ENCODE peak calls at places on chromosome 10, in six cellular contexts. One of them, this sample, is unnamed.
A peak's percentile ranks its signal among the peaks of the same experiment; 100 is the strongest.

GRCh38 chr10:63429280-63429679 is 36.5 kb downstream of the JMJD1C start:
- DNase-seq in left ventricle myocardium inferior: no peak
- DNase-seq in aorta: no peak
- DNase-seq in choroid plexus epithelial cell: peak; percentile 54
- DNase-seq in AG04450: peak; percentile 18
- DNase-seq in body of pancreas: no peak
- DNase-seq in this sample: no peak

GRCh38 chr10:70765794-70766594 is 19.2 kb downstream of the TBATA start:
- DNase-seq in left ventricle myocardium inferior: no peak
- DNase-seq in aorta: no peak
- DNase-seq in choroid plexus epithelial cell: no peak
- DNase-seq in AG04450: no peak
- DNase-seq in body of pancreas: no peak
- DNase-seq in this sample: peak; percentile 12

GRCh38 chr10:133127291-133128125 is 32.5 kb upstream of the KNDC1 start:
- DNase-seq in left ventricle myocardium inferior: peak; percentile 9
- DNase-seq in aorta: peak; percentile 16
- DNase-seq in choroid plexus epithelial cell: no peak
- DNase-seq in AG04450: no peak
- DNase-seq in body of pancreas: no peak
- DNase-seq in this sample: peak; percentile 41

GRCh38 chr10:64486149-64486548 is 964.9 kb downstream of the REEP3 start:
- DNase-seq in left ventricle myocardium inferior: no peak
- DNase-seq in aorta: no peak
- DNase-seq in choroid plexus epithelial cell: peak; percentile 30
- DNase-seq in AG04450: peak; percentile 20
- DNase-seq in body of pancreas: no peak
- DNase-seq in this sample: no peak

GRCh38 chr10:72736176-72736795 is 44.3 kb downstream of the MCU start:
- DNase-seq in left ventricle myocardium inferior: no peak
- DNase-seq in aorta: no peak
- DNase-seq in choroid plexus epithelial cell: peak; percentile 79
- DNase-seq in AG04450: no peak
- DNase-seq in body of pancreas: peak; percentile 5
- DNase-seq in this sample: no peak

GRCh38 chr10:125152646-125153368 is 7.6 kb downstream of the CTBP2 start:
- DNase-seq in left ventricle myocardium inferior: peak; percentile 77
- DNase-seq in aorta: peak; percentile 67
- DNase-seq in choroid plexus epithelial cell: peak; percentile 40
- DNase-seq in AG04450: no peak
- DNase-seq in body of pancreas: peak; percentile 67
- DNase-seq in this sample: peak; percentile 82

GRCh38 chr10:86373251-86373650 is 6.7 kb upstream of the GRID1 start:
- DNase-seq in left ventricle myocardium inferior: no peak
- DNase-seq in aorta: peak; percentile 7
- DNase-seq in choroid plexus epithelial cell: no peak
- DNase-seq in AG04450: no peak
- DNase-seq in body of pancreas: no peak
- DNase-seq in this sample: no peak

GRCh38 chr10:62637249-62638061 is 167.1 kb upstream of the ADO start:
- DNase-seq in left ventricle myocardium inferior: no peak
- DNase-seq in aorta: no peak
- DNase-seq in choroid plexus epithelial cell: peak; percentile 70
- DNase-seq in AG04450: no peak
- DNase-seq in body of pancreas: peak; percentile 31
- DNase-seq in this sample: no peak

GRCh38 chr10:124745678-124746077 is 1.5 kb upstream of the FAM53B start:
- DNase-seq in left ventricle myocardium inferior: no peak
- DNase-seq in aorta: no peak
- DNase-seq in choroid plexus epithelial cell: peak; percentile 79
- DNase-seq in AG04450: no peak
- DNase-seq in body of pancreas: peak; percentile 32
- DNase-seq in this sample: no peak

GRCh38 chr10:124611738-124612137 is 132.4 kb downstream of the FAM53B start:
- DNase-seq in left ventricle myocardium inferior: no peak
- DNase-seq in aorta: peak; percentile 63
- DNase-seq in choroid plexus epithelial cell: no peak
- DNase-seq in AG04450: no peak
- DNase-seq in body of pancreas: peak; percentile 38
- DNase-seq in this sample: peak; percentile 78

GRCh38 chr10:124244256-124244877 is 151.0 kb upstream of the CHST15 start:
- DNase-seq in left ventricle myocardium inferior: no peak
- DNase-seq in aorta: no peak
- DNase-seq in choroid plexus epithelial cell: no peak
- DNase-seq in AG04450: no peak
- DNase-seq in body of pancreas: no peak
- DNase-seq in this sample: no peak

GRCh38 chr10:4431114-4431862 is 394.7 kb upstream of the AKR1E2 start:
- DNase-seq in left ventricle myocardium inferior: no peak
- DNase-seq in aorta: no peak
- DNase-seq in choroid plexus epithelial cell: peak; percentile 85
- DNase-seq in AG04450: peak; percentile 65
- DNase-seq in body of pancreas: no peak
- DNase-seq in this sample: no peak

GRCh38 chr10:88401671-88402347 is 181.3 kb downstream of the RNLS start:
- DNase-seq in left ventricle myocardium inferior: no peak
- DNase-seq in aorta: no peak
- DNase-seq in choroid plexus epithelial cell: peak; percentile 72
- DNase-seq in AG04450: no peak
- DNase-seq in body of pancreas: no peak
- DNase-seq in this sample: no peak

GRCh38 chr10:55091691-55092328 is 290.8 kb upstream of the PCDH15 start:
- DNase-seq in left ventricle myocardium inferior: no peak
- DNase-seq in aorta: no peak
- DNase-seq in choroid plexus epithelial cell: peak; percentile 39
- DNase-seq in AG04450: no peak
- DNase-seq in body of pancreas: no peak
- DNase-seq in this sample: no peak

GRCh38 chr10:87966454-87966853 is 103.0 kb downstream of the PTEN start:
- DNase-seq in left ventricle myocardium inferior: no peak
- DNase-seq in aorta: no peak
- DNase-seq in choroid plexus epithelial cell: peak; percentile 42
- DNase-seq in AG04450: no peak
- DNase-seq in body of pancreas: no peak
- DNase-seq in this sample: no peak

GRCh38 chr10:101576229-101576863 is 11.7 kb downstream of the POLL start:
- DNase-seq in left ventricle myocardium inferior: no peak
- DNase-seq in aorta: no peak
- DNase-seq in choroid plexus epithelial cell: no peak
- DNase-seq in AG04450: no peak
- DNase-seq in body of pancreas: no peak
- DNase-seq in this sample: no peak

GRCh38 chr10:101575580-101576228 is 12.4 kb downstream of the POLL start:
- DNase-seq in left ventricle myocardium inferior: no peak
- DNase-seq in aorta: no peak
- DNase-seq in choroid plexus epithelial cell: no peak
- DNase-seq in AG04450: no peak
- DNase-seq in body of pancreas: no peak
- DNase-seq in this sample: no peak

GRCh38 chr10:101573885-101574284 is 14.2 kb downstream of the POLL start:
- DNase-seq in left ventricle myocardium inferior: no peak
- DNase-seq in aorta: no peak
- DNase-seq in choroid plexus epithelial cell: no peak
- DNase-seq in AG04450: no peak
- DNase-seq in body of pancreas: no peak
- DNase-seq in this sample: no peak

GRCh38 chr10:101572785-101573184 is 15.3 kb downstream of the POLL start:
- DNase-seq in left ventricle myocardium inferior: no peak
- DNase-seq in aorta: no peak
- DNase-seq in choroid plexus epithelial cell: no peak
- DNase-seq in AG04450: no peak
- DNase-seq in body of pancreas: no peak
- DNase-seq in this sample: no peak

GRCh38 chr10:101574354-101574753 is 13.7 kb downstream of the POLL start:
- DNase-seq in left ventricle myocardium inferior: no peak
- DNase-seq in aorta: no peak
- DNase-seq in choroid plexus epithelial cell: no peak
- DNase-seq in AG04450: no peak
- DNase-seq in body of pancreas: no peak
- DNase-seq in this sample: no peak
- H3K4me3 ChIP-seq in left ventricle myocardium inferior: no peak overlapping the region
- H3K4me3 ChIP-seq in aorta: no peak overlapping the region
- H3K4me3 ChIP-seq in choroid plexus epithelial cell: no peak overlapping the region
- H3K4me3 ChIP-seq in AG04450: no peak overlapping the region
- H3K4me3 ChIP-seq in body of pancreas: no peak overlapping the region
- H3K4me3 ChIP-seq in this sample: no peak overlapping the region

DNA sequence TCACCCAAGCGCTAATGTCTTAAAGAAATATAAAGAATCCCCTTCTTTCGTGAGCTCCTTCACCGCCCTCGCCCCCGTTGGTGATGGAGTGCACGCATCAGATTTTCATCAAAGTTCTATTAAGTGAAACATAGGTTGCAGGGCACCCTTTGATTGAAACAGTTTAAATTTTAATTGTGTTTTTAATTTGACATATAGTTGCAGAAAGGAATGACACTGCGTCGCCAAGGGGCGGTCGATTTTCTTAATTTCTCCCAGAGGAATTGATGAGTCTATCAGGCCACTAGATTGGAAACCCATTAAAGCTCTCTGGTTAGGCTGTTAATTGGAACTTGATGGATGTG is 4.1 kb upstream of the HMX2 start:
- DNase-seq in left ventricle myocardium inferior: no peak
- DNase-seq in aorta: no peak
- DNase-seq in choroid plexus epithelial cell: no peak
- DNase-seq in AG04450: no peak
- DNase-seq in body of pancreas: no peak
- DNase-seq in this sample: no peak
- H3K4me3 ChIP-seq in left ventricle myocardium inferior: no peak overlapping the region
- H3K4me3 ChIP-seq in aorta: no peak overlapping the region
- H3K4me3 ChIP-seq in choroid plexus epithelial cell: no peak overlapping the region
- H3K4me3 ChIP-seq in AG04450: no peak overlapping the region
- H3K4me3 ChIP-seq in body of pancreas: no peak overlapping the region
- H3K4me3 ChIP-seq in this sample: no peak overlapping the region

DNA sequence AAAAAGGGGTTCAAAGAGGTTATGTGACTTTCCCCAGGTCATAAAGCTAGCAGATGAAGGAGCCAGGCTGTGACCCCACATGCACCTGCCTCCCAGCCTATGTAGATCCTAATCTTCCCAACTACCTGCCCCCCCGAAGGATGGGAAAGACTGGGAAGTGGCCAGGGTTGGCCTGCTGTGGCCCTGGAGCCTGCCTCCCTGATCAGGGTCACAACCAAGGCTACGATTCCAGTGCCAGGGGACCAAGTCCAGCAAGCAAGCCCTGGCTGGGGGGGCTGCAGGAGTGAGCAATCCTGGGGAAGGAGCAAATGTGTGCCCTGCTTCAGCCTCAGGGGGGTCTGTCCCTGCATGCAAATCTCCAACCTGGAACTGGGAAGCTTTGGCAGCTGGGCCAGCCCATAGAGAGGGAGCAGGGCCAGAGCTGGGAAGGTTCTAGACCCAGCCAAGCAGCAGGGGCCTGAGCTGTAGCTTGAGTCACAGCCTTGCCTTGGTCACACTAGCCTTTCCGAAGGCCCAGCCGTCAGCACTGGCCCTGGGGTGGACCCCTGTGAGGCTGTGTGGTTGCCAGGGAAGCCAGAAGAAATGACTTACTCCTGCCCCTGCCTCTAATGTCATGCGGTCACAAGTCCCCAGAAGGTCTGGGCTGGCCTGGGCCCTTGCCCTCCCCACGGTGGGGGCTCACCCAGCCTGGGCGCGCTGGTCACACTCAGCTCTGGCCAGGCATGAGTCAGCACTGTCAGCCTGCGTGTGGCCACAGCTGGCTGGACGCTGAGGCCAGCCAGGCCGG is 96.4 kb upstream of the ZMIZ1 start:
- DNase-seq in left ventricle myocardium inferior: peak; percentile 78
- DNase-seq in aorta: peak; percentile 94
- DNase-seq in choroid plexus epithelial cell: peak; percentile 83
- DNase-seq in AG04450: no peak
- DNase-seq in body of pancreas: peak; percentile 75
- DNase-seq in this sample: peak; percentile 67
- H3K4me3 ChIP-seq in left ventricle myocardium inferior: peak overlapping the region; percentile 68
- H3K4me3 ChIP-seq in aorta: no peak overlapping the region
- H3K4me3 ChIP-seq in choroid plexus epithelial cell: no peak overlapping the region
- H3K4me3 ChIP-seq in AG04450: no peak overlapping the region
- H3K4me3 ChIP-seq in body of pancreas: no peak overlapping the region
- H3K4me3 ChIP-seq in this sample: no peak overlapping the region

GRCh38 chr10:28922861-28923260 is 245.5 kb downstream of the BAMBI start:
- DNase-seq in left ventricle myocardium inferior: no peak
- DNase-seq in aorta: no peak
- DNase-seq in choroid plexus epithelial cell: no peak
- DNase-seq in AG04450: no peak
- DNase-seq in body of pancreas: no peak
- DNase-seq in this sample: no peak

GRCh38 chr10:28926932-28927331 is 249.6 kb downstream of the BAMBI start:
- DNase-seq in left ventricle myocardium inferior: no peak
- DNase-seq in aorta: no peak
- DNase-seq in choroid plexus epithelial cell: no peak
- DNase-seq in AG04450: no peak
- DNase-seq in body of pancreas: no peak
- DNase-seq in this sample: no peak

GRCh38 chr10:28925154-28925663 is 247.9 kb downstream of the BAMBI start:
- DNase-seq in left ventricle myocardium inferior: peak; percentile 32
- DNase-seq in aorta: peak; percentile 53
- DNase-seq in choroid plexus epithelial cell: no peak
- DNase-seq in AG04450: no peak
- DNase-seq in body of pancreas: no peak
- DNase-seq in this sample: no peak

GRCh38 chr10:28922127-28922526 is 244.8 kb downstream of the BAMBI start:
- DNase-seq in left ventricle myocardium inferior: no peak
- DNase-seq in aorta: no peak
- DNase-seq in choroid plexus epithelial cell: no peak
- DNase-seq in AG04450: no peak
- DNase-seq in body of pancreas: no peak
- DNase-seq in this sample: no peak

GRCh38 chr10:28924585-28925153 is 247.3 kb downstream of the BAMBI start:
- DNase-seq in left ventricle myocardium inferior: no peak
- DNase-seq in aorta: no peak
- DNase-seq in choroid plexus epithelial cell: no peak
- DNase-seq in AG04450: no peak
- DNase-seq in body of pancreas: no peak
- DNase-seq in this sample: no peak
- H3K4me3 ChIP-seq in left ventricle myocardium inferior: peak overlapping the region; percentile 52
- H3K4me3 ChIP-seq in aorta: no peak overlapping the region
- H3K4me3 ChIP-seq in choroid plexus epithelial cell: no peak overlapping the region
- H3K4me3 ChIP-seq in AG04450: no peak overlapping the region
- H3K4me3 ChIP-seq in body of pancreas: no peak overlapping the region
- H3K4me3 ChIP-seq in this sample: no peak overlapping the region

DNA sequence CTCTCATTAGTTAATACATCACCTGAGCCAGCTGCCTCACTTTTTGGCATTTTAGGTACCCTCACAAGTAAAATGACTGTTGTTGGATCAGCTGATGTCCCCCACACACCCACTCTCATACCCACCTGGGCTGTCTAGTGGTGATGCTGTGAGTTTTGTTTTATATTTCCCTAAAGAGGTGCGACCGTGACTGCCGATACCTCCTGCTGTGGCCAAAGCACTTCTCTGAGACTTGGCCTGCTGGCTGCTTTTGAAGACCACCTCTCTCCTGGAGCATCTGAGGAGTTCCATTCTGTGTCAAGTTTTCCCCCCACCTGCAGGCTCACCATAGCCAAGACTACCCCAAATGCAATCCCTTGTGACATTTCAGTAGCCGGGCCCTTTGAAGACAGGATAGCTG is 6.4 kb upstream of the ACSL5 start:
- DNase-seq in left ventricle myocardium inferior: no peak
- DNase-seq in aorta: no peak
- DNase-seq in choroid plexus epithelial cell: no peak
- DNase-seq in AG04450: no peak
- DNase-seq in body of pancreas: no peak
- DNase-seq in this sample: peak; percentile 3
- H3K4me3 ChIP-seq in left ventricle myocardium inferior: no peak overlapping the region
- H3K4me3 ChIP-seq in aorta: no peak overlapping the region
- H3K4me3 ChIP-seq in choroid plexus epithelial cell: no peak overlapping the region
- H3K4me3 ChIP-seq in AG04450: no peak overlapping the region
- H3K4me3 ChIP-seq in body of pancreas: no peak overlapping the region
- H3K4me3 ChIP-seq in this sample: no peak overlapping the region

GRCh38 chr10:31030800-31031199 is 865 bp downstream of the ZNF438 start:
- DNase-seq in left ventricle myocardium inferior: no peak
- DNase-seq in aorta: no peak
- DNase-seq in choroid plexus epithelial cell: no peak
- DNase-seq in AG04450: no peak
- DNase-seq in body of pancreas: no peak
- DNase-seq in this sample: no peak
- H3K4me3 ChIP-seq in left ventricle myocardium inferior: peak overlapping the region; percentile 76
- H3K4me3 ChIP-seq in aorta: peak overlapping the region; percentile 28
- H3K4me3 ChIP-seq in choroid plexus epithelial cell: peak overlapping the region; percentile 75
- H3K4me3 ChIP-seq in AG04450: peak overlapping the region; percentile 68
- H3K4me3 ChIP-seq in body of pancreas: peak overlapping the region; percentile 37
- H3K4me3 ChIP-seq in this sample: no peak overlapping the region

This sample was measured in mucosa of descending colon.